ENCODE peak calls at places on chromosomes 13 and 19, in six cellular contexts. N is ureter; Q is C1 segment of cervical spinal cord; R is NCI-H446; D is Daoy; Z is naive thymus-derived CD4-positive, alpha-beta T cell. X is an unnamed sample.

GRCh38 chr19:13781547-13781946 is 7.3 kb downstream of the C19orf53 start:
- DNase-seq in N (peak), Q (no peak), R (no peak), D (peak), Z (no peak), X (no peak)

GRCh38 chr19:45884682-45885555 is 1.0 kb downstream of the IRF2BP1 start:
- DNase-seq in D (peak), Q (no peak), N (no peak), Z (peak), R (no peak), X (no peak)

GRCh38 chr19:19361075-19361594 is 40.5 kb downstream of the MAU2 start:
- DNase-seq in Q (peak), R (peak), D (peak), N (peak), Z (peak), X (peak)

GRCh38 chr19:50837300-50837699 is 3.9 kb upstream of the KLK15 start:
- DNase-seq in N (no peak), Z (no peak), R (no peak), D (no peak), Q (no peak), X (no peak)

GRCh38 chr19:16509141-16510061 is 13.2 kb downstream of the C19orf44 start:
- DNase-seq in Q (peak), N (no peak), D (no peak), R (no peak), Z (no peak), X (no peak)

GRCh38 chr19:35142531-35143230 is 374 bp upstream of the FXYD7 start:
- DNase-seq in Z (peak), Q (no peak), D (peak), N (no peak), R (no peak), X (peak)

GRCh38 chr19:16527971-16528521 is 14.2 kb downstream of the CHERP start:
- DNase-seq in N (no peak), D (peak), Z (peak), Q (no peak), R (no peak), X (no peak)

GRCh38 chr13:75785130-75785529 is 149.0 kb downstream of the LMO7 start:
- DNase-seq in Z (no peak), N (no peak), Q (no peak), D (no peak), R (no peak), X (no peak)

GRCh38 chr19:3094638-3095374 is 644 bp downstream of the GNA11 start:
- DNase-seq in N (no peak), Z (no peak), D (peak), R (no peak), Q (no peak), X (no peak)

GRCh38 chr13:70098669-70099068 is 9.0 kb upstream of the ATXN8OS start:
- DNase-seq in D (no peak), R (no peak), N (no peak), Q (no peak), Z (no peak), X (no peak)

GRCh38 chr13:27833206-27833605 is 40.9 kb downstream of the GSX1 start:
- DNase-seq in Q (no peak), D (no peak), R (no peak), Z (no peak), N (no peak), X (no peak)

GRCh38 chr13:46871557-46871956 is 25.3 kb downstream of the HTR2A start:
- DNase-seq in R (no peak), Q (no peak), Z (no peak), D (no peak), N (no peak), X (no peak)

GRCh38 chr13:67390462-67391093 is 160.4 kb upstream of the PCDH9 start:
- DNase-seq in R (no peak), Z (no peak), N (no peak), Q (no peak), D (no peak), X (no peak)

GRCh38 chr19:9808855-9809646 is 9.8 kb downstream of the FBXL12 start:
- DNase-seq in Z (peak), N (no peak), Q (no peak), D (no peak), R (no peak), X (no peak)

GRCh38 chr19:18023596-18024212 is 15.7 kb downstream of the ARRDC2 start:
- DNase-seq in R (no peak), D (peak), Z (peak), Q (peak), N (peak), X (no peak)

GRCh38 chr19:13001502-13002388 is 6.5 kb downstream of the NFIX start:
- DNase-seq in R (peak), Z (no peak), Q (peak), N (peak), D (no peak), X (no peak)

GRCh38 chr13:51058461-51059167 is 52.5 kb downstream of the C13orf42 start:
- DNase-seq in D (no peak), R (no peak), Q (no peak), Z (no peak), N (no peak), X (no peak)

GRCh38 chr19:48113190-48113917 is 2.7 kb upstream of the PLA2G4C start:
- DNase-seq in Q (no peak), D (no peak), R (no peak), Z (no peak), N (no peak), X (no peak)

GRCh38 chr13:48258002-48258401 is 25.0 kb downstream of the ITM2B start:
- DNase-seq in N (no peak), R (no peak), Z (no peak), Q (no peak), D (no peak), X (no peak)

GRCh38 chr13:93496985-93497673 is 270.5 kb downstream of the GPC6 start:
- DNase-seq in N (no peak), Q (no peak), Z (no peak), R (no peak), D (no peak), X (no peak)

GRCh38 chr13:20405691-20406090 is 120.0 kb downstream of the CRYL1 start:
- DNase-seq in Z (no peak), D (no peak), Q (no peak), R (no peak), N (peak), X (no peak)

GRCh38 chr13:32622827-32623226 is 36.6 kb downstream of the PDS5B start:
- DNase-seq in R (no peak), D (no peak), Q (no peak), Z (no peak), N (no peak), X (no peak)

GRCh38 chr13:27375686-27376326 is 48.6 kb upstream of the GTF3A start:
- DNase-seq in N (peak), Z (no peak), R (peak), D (peak), Q (no peak), X (peak)

GRCh38 chr13:108033800-108034707 is 181.3 kb downstream of the LIG4 start:
- DNase-seq in D (peak), N (no peak), R (no peak), Q (no peak), Z (no peak), X (no peak)

GRCh38 chr13:76440568-76440967 is 445.6 kb downstream of the KCTD12 start:
- DNase-seq in R (no peak), Q (no peak), Z (no peak), D (no peak), N (no peak), X (no peak)

GRCh38 chr13:113211774-113212173 is 2.4 kb downstream of the CUL4A start:
- DNase-seq in Q (no peak), D (no peak), Z (no peak), R (no peak), N (no peak), X (no peak)

X was measured in NCI-H1930.